ENCODE peak calls at places on chromosomes 2 and 18, in four cellular contexts. N is brain microvascular endothelial cell; C is GM12878; M is CD8-positive, alpha-beta T cell. I is an unnamed sample.

GRCh38 chr2:113200736-113201490 is 27.1 kb downstream of the PSD4 start:
- DNase-seq in C (no peak), M (no peak), N (no peak), I (no peak)

GRCh38 chr2:217734999-217735398 is 267.8 kb downstream of the TNS1 start:
- DNase-seq in N (no peak), M (no peak), C (no peak), I (no peak)

GRCh38 chr2:132984731-132985130 is 314.7 kb upstream of the LYPD1 start:
- DNase-seq in M (no peak), C (no peak), N (no peak), I (no peak)

GRCh38 chr2:54673501-54673998 is 49.9 kb upstream of the EML6 start:
- DNase-seq in M (no peak), N (no peak), C (no peak), I (no peak)

GRCh38 chr2:103161456-103162289 is 399.8 kb downstream of the TMEM182 start:
- DNase-seq in N (peak), M (no peak), C (no peak), I (peak)

GRCh38 chr2:69755862-69756467 is 14.0 kb downstream of the ANXA4 start:
- DNase-seq in N (no peak), C (no peak), M (no peak), I (no peak)

GRCh38 chr2:159077869-159078268 is 109.4 kb downstream of the TANC1 start:
- DNase-seq in N (no peak), C (no peak), M (no peak), I (no peak)

GRCh38 chr2:88857951-88858406 is 166.5 kb downstream of the RPIA start:
- DNase-seq in C (no peak), N (peak), M (no peak), I (no peak)

GRCh38 chr2:186891219-186891621 is 42.2 kb upstream of the ZSWIM2 start:
- DNase-seq in N (peak), M (no peak), C (no peak), I (no peak)

GRCh38 chr2:16756831-16757644 is 91.4 kb upstream of the CYRIA start:
- DNase-seq in N (peak), C (peak), M (peak), I (peak)

GRCh38 chr2:199259671-199260070 is 198.1 kb downstream of the SATB2 start:
- DNase-seq in C (no peak), M (no peak), N (no peak), I (no peak)

GRCh38 chr2:3257166-3257565 is 120.5 kb downstream of the EIPR1 start:
- DNase-seq in N (peak), C (no peak), M (no peak), I (peak)

GRCh38 chr2:47785986-47786385 is 3.0 kb downstream of the MSH6 start:
- DNase-seq in M (no peak), N (no peak), C (no peak), I (no peak)

GRCh38 chr2:222563319-222563718 is 92.6 kb downstream of the FARSB start:
- DNase-seq in C (no peak), M (no peak), N (no peak), I (no peak)

GRCh38 chr18:79447703-79448367 is 52.1 kb downstream of the NFATC1 start:
- DNase-seq in C (no peak), N (no peak), M (no peak), I (no peak)

GRCh38 chr2:68367918-68368656 is 3.0 kb downstream of the PLEK start:
- DNase-seq in C (no peak), N (no peak), M (no peak), I (no peak)

GRCh38 chr18:57352271-57352701 is at the start of gene ST8SIA3:
- DNase-seq in N (no peak), C (no peak), M (no peak), I (no peak)

GRCh38 chr2:28729698-28730097 is 21.9 kb upstream of the PPP1CB start:
- DNase-seq in C (no peak), N (no peak), M (no peak), I (no peak)

GRCh38 chr2:163155279-163155883 is 316.8 kb upstream of the KCNH7 start:
- DNase-seq in M (no peak), C (peak), N (no peak), I (no peak)

GRCh38 chr2:60260646-60261296 is 292.7 kb downstream of the BCL11A start:
- DNase-seq in M (no peak), N (peak), C (no peak), I (no peak)

DNA sequence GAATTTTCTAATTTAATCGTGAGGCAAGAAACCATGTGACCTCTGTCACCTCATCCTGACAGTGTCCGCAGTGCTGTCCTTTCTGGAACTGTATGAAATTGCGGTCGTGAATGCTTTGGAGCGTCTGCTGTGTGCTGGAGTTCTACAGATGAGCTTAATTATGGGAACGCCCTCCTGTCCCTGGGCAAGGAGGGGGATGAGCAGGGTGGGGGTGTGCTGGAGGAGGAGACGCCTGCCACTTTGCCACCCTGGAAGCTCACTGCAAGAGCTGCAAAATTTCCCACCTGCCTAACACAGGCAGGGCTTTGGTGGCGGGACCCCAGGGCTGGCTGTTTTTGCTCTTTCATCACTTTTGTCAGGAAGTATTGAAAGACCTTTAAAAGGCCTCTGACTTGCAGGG is 6.5 kb downstream of the LPIN1 start:
- DNase-seq in M (no peak), N (no peak), C (no peak), I (no peak)
- H3K27ac ChIP-seq in M (peak), N (no peak), C (peak), I (no peak)

DNA sequence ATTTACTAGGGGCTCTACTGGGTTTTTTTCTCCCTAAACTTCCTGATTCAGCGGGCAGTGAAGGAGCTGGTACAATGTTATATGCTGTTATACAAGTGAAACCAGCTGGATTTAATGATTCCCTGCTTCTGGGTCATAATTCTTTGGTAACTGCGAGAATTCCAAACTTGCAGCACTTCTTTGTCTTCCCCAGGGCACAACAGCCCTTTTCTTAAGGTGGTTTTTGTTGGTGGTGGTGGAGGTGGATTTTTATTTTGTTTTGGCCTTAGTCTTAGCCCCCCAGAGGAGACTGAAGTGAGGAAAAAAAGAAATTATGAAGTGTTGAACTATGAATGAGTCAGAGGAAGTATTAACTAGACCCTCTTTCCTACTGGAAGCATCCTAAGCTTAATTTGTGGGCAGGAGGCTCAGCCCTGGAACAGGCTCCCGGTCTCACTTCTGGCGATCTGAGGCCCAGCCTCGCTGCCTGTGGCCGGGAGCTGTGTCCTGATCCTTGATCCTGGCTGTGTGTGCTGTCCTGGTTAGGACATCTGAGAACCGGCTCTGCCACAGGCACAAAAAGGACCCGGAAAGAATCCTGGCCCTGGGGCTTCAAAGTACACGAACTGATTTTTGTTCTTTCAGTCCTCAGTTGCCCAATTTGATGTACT is 141.9 kb downstream of the LYPD6B start:
- DNase-seq in M (no peak), C (no peak), N (no peak), I (no peak)
- H3K4me3 ChIP-seq in M (no peak), C (no peak), N (no peak), I (no peak)

GRCh38 chr2:62412347-62412742 is 93.7 kb downstream of the TMEM17 start:
- DNase-seq in C (no peak), M (no peak), N (no peak), I (no peak)
- TF ChIP-seq CTCF in C (no peak), M (no peak), N (no peak), I (no peak)

DNA sequence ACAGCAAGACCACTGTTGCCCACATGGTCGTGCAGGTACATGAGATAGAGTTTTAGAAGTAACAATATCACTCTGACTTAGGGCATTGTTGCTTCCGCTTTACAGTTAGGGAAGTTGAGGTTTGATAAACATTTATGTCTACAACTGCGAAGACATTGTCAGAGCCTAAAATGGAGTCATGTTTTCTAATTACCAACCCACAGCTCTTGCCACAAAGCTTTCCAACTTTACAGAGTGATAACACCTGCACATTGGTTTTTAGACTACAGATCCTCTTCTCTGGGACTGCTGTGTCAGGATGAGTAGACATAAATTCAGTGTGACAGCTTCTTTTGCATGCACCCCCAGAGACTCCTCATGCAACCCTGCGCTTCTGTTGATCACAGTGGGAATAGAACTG is 119.0 kb downstream of the FEZ2 start:
- DNase-seq in N (no peak), C (no peak), M (no peak), I (no peak)
- H3K27ac ChIP-seq in N (peak), C (no peak), M (no peak), I (peak)

GRCh38 chr2:234169676-234170075 is 119.2 kb downstream of the SPP2 start:
- DNase-seq in C (no peak), M (no peak), N (no peak), I (no peak)
- H3K4me3 ChIP-seq in C (no peak), M (no peak), N (no peak), I (no peak)

I was measured in dorsolateral prefrontal cortex.